ENCODE peak calls at places on chromosomes 13 and 19, in eight cellular contexts. A, J, X, V, Y, O, U and R are unnamed samples.

GRCh38 chr19:47284324-47284899 is 9.7 kb downstream of the INAFM1 start:
- DNase-seq in A (no peak), U (peak), Y (peak), X (peak), V (no peak), J (peak), O (peak), R (peak)

GRCh38 chr13:23506821-23507210 is 63.4 kb upstream of the TNFRSF19 start:
- DNase-seq in V (no peak), J (no peak), A (no peak), O (peak), Y (no peak), U (no peak), X (peak), R (no peak)

GRCh38 chr19:53927745-53928144 is 18.7 kb downstream of the CACNG7 start:
- DNase-seq in U (peak), O (peak), X (peak), J (no peak), Y (peak), A (no peak), V (no peak), R (no peak)

GRCh38 chr19:34230833-34231232 is 23.5 kb upstream of the GARRE1 start:
- DNase-seq in X (no peak), A (no peak), J (no peak), Y (no peak), V (no peak), O (no peak), U (no peak), R (no peak)

GRCh38 chr19:46635920-46636761 is at the start of gene GNG8:
- DNase-seq in O (no peak), Y (no peak), U (no peak), X (no peak), V (peak), J (no peak), A (no peak), R (no peak)

GRCh38 chr19:342801-343421 is 1.7 kb downstream of the MIER2 start:
- DNase-seq in X (peak), J (no peak), U (no peak), Y (no peak), A (no peak), V (peak), O (peak), R (no peak)

GRCh38 chr19:35088514-35088913 is 27.1 kb upstream of the FXYD3 start:
- DNase-seq in A (no peak), J (no peak), V (no peak), O (peak), U (no peak), Y (no peak), X (peak), R (no peak)

GRCh38 chr19:4732680-4733114 is 9.1 kb upstream of the DPP9 start:
- DNase-seq in O (peak), X (peak), U (peak), Y (peak), V (no peak), A (peak), J (peak), R (peak)